ENCODE peak calls at places on chromosome 17, in ten cellular contexts. J is NCI-H1436 treated with DMSO at 0.1 percent for 48 hours, H is AG08395, U is brain microvascular endothelial cell, T is DMS153, F is fibroblast of lung, V is SW 1271, M is progenitor cell of endocrine pancreas, G is AG04450, N is substantia nigra. I is an unnamed sample.

GRCh38 chr17:17321356-17322025 is 18.3 kb downstream of the NT5M start:
- DNase-seq in H (peak), F (no peak), V (no peak), J (no peak), N (no peak), T (no peak), G (no peak), M (no peak), U (no peak), I (no peak)

GRCh38 chr17:38706625-38707298 is 1.7 kb downstream of the MLLT6 start:
- DNase-seq in G (no peak), N (no peak), V (no peak), T (no peak), H (no peak), U (no peak), M (no peak), J (no peak), F (no peak), I (no peak)

GRCh38 chr17:46154151-46154816 is 38.9 kb downstream of the KANSL1 start:
- DNase-seq in J (no peak), U (no peak), G (no peak), T (no peak), H (peak), N (no peak), F (no peak), M (no peak), V (no peak), I (no peak)

GRCh38 chr17:43546317-43547188 is at the start of gene ETV4:
- DNase-seq in V (peak), H (peak), J (peak), G (peak), M (peak), N (peak), U (peak), T (peak), F (peak), I (peak)

GRCh38 chr17:31442860-31443259 is 51.4 kb downstream of the RAB11FIP4 start:
- DNase-seq in H (peak), T (no peak), N (no peak), G (no peak), J (no peak), V (no peak), U (no peak), M (no peak), F (peak), I (no peak)

GRCh38 chr17:78883090-78883532 is 19.9 kb downstream of the CEP295NL start:
- DNase-seq in G (no peak), U (peak), N (peak), F (peak), V (peak), J (no peak), H (peak), T (no peak), M (no peak), I (no peak)

GRCh38 chr17:66963521-66964082 is 905 bp upstream of the CACNG4 start:
- DNase-seq in N (no peak), M (no peak), U (no peak), H (no peak), G (no peak), T (no peak), V (no peak), J (no peak), F (no peak), I (no peak)

GRCh38 chr17:16491131-16491702 is 776 bp downstream of the LRRC75A start:
- DNase-seq in H (no peak), M (peak), J (no peak), F (no peak), V (no peak), T (no peak), G (no peak), N (no peak), U (no peak), I (no peak)

GRCh38 chr17:17857496-17857895 is 20.7 kb upstream of the SREBF1 start:
- DNase-seq in H (no peak), F (no peak), G (no peak), V (no peak), J (no peak), T (no peak), U (no peak), M (no peak), N (no peak), I (no peak)

GRCh38 chr17:79388556-79389295 is 222.1 kb downstream of the RBFOX3 start:
- DNase-seq in G (no peak), H (peak), V (peak), T (no peak), M (peak), F (peak), J (no peak), U (peak), N (peak), I (no peak)